ENCODE peak calls at places on chromosome 10, in eight cellular contexts. G is CD8-positive, alpha-beta T cell; W is DND-41; Y is PC-9; X is left ventricle myocardium inferior; U is keratinocyte; V is mammary epithelial cell; R is adrenal gland. O is an unnamed sample.

GRCh38 chr10:124600051-124600880 is 138.6 kb downstream of the LHPP start:
- DNase-seq in U (no peak), R (no peak), Y (no peak), G (no peak), X (no peak), V (no peak), W (no peak), O (peak; percentile 28)

GRCh38 chr10:77160679-77161078 is 476.9 kb downstream of the KCNMA1 start:
- DNase-seq in V (peak; percentile 97), W (no peak), G (no peak), U (peak; percentile 84), Y (peak; percentile 90), R (no peak), X (no peak), O (no peak)

GRCh38 chr10:125141150-125141859 is 19.1 kb downstream of the CTBP2 start:
- DNase-seq in W (no peak), X (no peak), G (no peak), U (no peak), R (no peak), Y (no peak), V (no peak), O (no peak)

GRCh38 chr10:29470355-29470705 is 164.4 kb downstream of the SVIL start:
- DNase-seq in W (peak; percentile 16), V (no peak), X (peak; percentile 35), Y (no peak), R (no peak), G (no peak), U (no peak), O (no peak)

GRCh38 chr10:61701055-61701705 is 38.5 kb downstream of the CABCOCO1 start:
- DNase-seq in V (no peak), G (no peak), W (no peak), U (no peak), Y (no peak), X (no peak), R (no peak), O (no peak)

GRCh38 chr10:55400075-55400474 is 599.0 kb upstream of the PCDH15 start:
- DNase-seq in G (no peak), X (no peak), R (no peak), V (no peak), W (no peak), U (no peak), Y (no peak), O (no peak)

GRCh38 chr10:23345861-23346260 is 1.3 kb upstream of the C10orf67 start:
- DNase-seq in U (peak; percentile 66), R (no peak), V (peak; percentile 97), W (no peak), Y (peak; percentile 92), X (no peak), G (no peak), O (no peak)

GRCh38 chr10:116470768-116471415 is 43.2 kb downstream of the PNLIPRP3 start:
- DNase-seq in Y (no peak), X (no peak), V (peak; percentile 63), U (no peak), G (no peak), R (no peak), W (no peak), O (no peak)

GRCh38 chr10:106308284-106308683 is 856.2 kb downstream of the SORCS1 start:
- DNase-seq in Y (no peak), V (no peak), X (no peak), R (no peak), G (no peak), W (no peak), U (no peak), O (no peak)

GRCh38 chr10:118340486-118340885 is 1.6 kb downstream of the FAM204A start:
- DNase-seq in X (no peak), U (no peak), R (no peak), G (no peak), V (no peak), W (no peak), Y (no peak), O (no peak)

GRCh38 chr10:124739996-124740373 is 4.2 kb downstream of the FAM53B start:
- DNase-seq in G (peak; percentile 48), R (no peak), X (no peak), V (no peak), Y (no peak), U (no peak), W (peak; percentile 71), O (no peak)

GRCh38 chr10:88553116-88553752 is 29.9 kb downstream of the RNLS start:
- DNase-seq in V (peak; percentile 66), Y (peak; percentile 78), X (no peak), U (peak; percentile 4), R (peak; percentile 49), W (peak; percentile 70), G (no peak), O (peak; percentile 15)

GRCh38 chr10:69093933-69094332 is 6.0 kb downstream of the SRGN start:
- DNase-seq in Y (no peak), U (no peak), W (no peak), R (no peak), X (no peak), G (no peak), V (peak; percentile 14), O (no peak)

GRCh38 chr10:115624448-115624847 is 531.3 kb downstream of the ATRNL1 start:
- DNase-seq in V (no peak), U (no peak), R (no peak), X (no peak), G (no peak), Y (no peak), W (no peak), O (no peak)

GRCh38 chr10:133249975-133250754 is 12.5 kb downstream of the VENTX start:
- DNase-seq in Y (no peak), R (peak; percentile 86), G (no peak), W (no peak), U (no peak), V (no peak), X (no peak), O (no peak)

GRCh38 chr10:29204119-29204518 is 84.8 kb upstream of the LYZL1 start:
- DNase-seq in G (no peak), U (no peak), V (no peak), W (no peak), R (no peak), X (no peak), Y (no peak), O (no peak)

GRCh38 chr10:11355625-11356024 is 255.8 kb downstream of the USP6NL start:
- DNase-seq in Y (no peak), V (no peak), G (no peak), W (no peak), U (no peak), R (no peak), X (no peak), O (no peak)

GRCh38 chr10:102121739-102122372 is 1.7 kb upstream of the LDB1 start:
- DNase-seq in V (no peak), X (no peak), Y (no peak), W (no peak), U (no peak), G (no peak), R (no peak), O (no peak)

GRCh38 chr10:22993314-22993713 is 65.5 kb downstream of the ARMC3 start:
- DNase-seq in Y (no peak), X (no peak), R (no peak), V (no peak), G (no peak), W (no peak), U (no peak), O (no peak)

GRCh38 chr10:92695679-92696605 is 6.2 kb downstream of the HHEX start:
- DNase-seq in R (peak; percentile 87), X (no peak), V (no peak), G (no peak), W (no peak), Y (no peak), U (no peak), O (peak; percentile 82)
- H3K4me1 ChIP-seq in R (peaks cover 53% of the 10 kb centered on the region), X (peaks cover 37% of the 10 kb centered on the region), V (peaks cover 5% of the 10 kb centered on the region), G (peaks cover 35% of the 10 kb centered on the region), W (peaks cover 38% of the 10 kb centered on the region), Y (peaks cover 6% of the 10 kb centered on the region), U (peaks cover 3% of the 10 kb centered on the region), O (no peaks in the 10 kb centered on the region)

GRCh38 chr10:59857049-59857448 is 49.3 kb downstream of the CCDC6 start:
- DNase-seq in W (no peak), R (no peak), Y (no peak), V (no peak), G (no peak), U (no peak), X (no peak), O (no peak)

GRCh38 chr10:59856104-59856503 is 50.3 kb downstream of the CCDC6 start:
- DNase-seq in U (no peak), X (no peak), Y (no peak), W (no peak), G (no peak), V (no peak), R (no peak), O (no peak)

GRCh38 chr10:59864141-59864962 is 42.0 kb downstream of the CCDC6 start:
- DNase-seq in G (no peak), R (no peak), V (no peak), W (peak; percentile 13), X (no peak), U (no peak), Y (no peak), O (no peak)

GRCh38 chr10:59857921-59858320 is 48.4 kb downstream of the CCDC6 start:
- DNase-seq in X (no peak), G (no peak), R (no peak), U (no peak), Y (no peak), V (no peak), W (no peak), O (no peak)

DNA sequence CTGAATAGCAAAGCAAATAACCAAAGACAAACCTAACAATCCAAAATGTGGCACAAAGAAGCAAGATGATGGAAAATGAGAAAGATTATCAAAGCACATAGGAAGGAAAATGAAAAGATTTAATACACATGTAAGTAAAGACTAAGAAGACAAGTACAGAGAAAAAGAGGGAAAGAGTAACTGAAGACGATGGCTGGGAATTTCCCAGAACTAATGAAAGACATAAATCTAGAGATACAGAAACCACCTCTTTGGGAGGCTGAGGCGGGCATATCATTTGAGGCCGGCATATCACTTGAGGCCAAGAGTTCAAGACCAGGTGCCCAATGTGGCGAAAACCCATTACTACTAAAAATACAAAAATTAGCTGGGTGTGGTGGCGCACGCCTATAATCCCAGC is 46.8 kb downstream of the CCDC6 start:
- DNase-seq in V (no peak), W (no peak), G (no peak), Y (no peak), R (no peak), U (no peak), X (no peak), O (no peak)
- H3K27ac ChIP-seq in V (no peak overlapping the region), W (no peak overlapping the region), G (no peak overlapping the region), Y (no peak overlapping the region), R (no peak overlapping the region), U (no peak overlapping the region), X (no peak overlapping the region), O (no peak overlapping the region)

GRCh38 chr10:113626809-113627370 is 37.0 kb downstream of the NRAP start:
- DNase-seq in W (no peak), Y (no peak), V (no peak), R (no peak), G (no peak), X (no peak), U (no peak), O (no peak)
- H3K27me3 ChIP-seq in W (peaks cover 10% of the 10 kb centered on the region), Y (peaks cover 34% of the 10 kb centered on the region), V (no peaks in the 10 kb centered on the region), R (peaks cover 6% of the 10 kb centered on the region), G (no peaks in the 10 kb centered on the region), X (peaks cover 10% of the 10 kb centered on the region), U (no peaks in the 10 kb centered on the region), O (no peaks in the 10 kb centered on the region)

GRCh38 chr10:79188154-79188763 is 119.5 kb downstream of the ZMIZ1 start:
- DNase-seq in V (no peak), X (no peak), R (no peak), Y (no peak), G (no peak), U (no peak), W (no peak), O (peak; percentile 79)
- H3K4me1 ChIP-seq in V (peaks cover 71% of the 10 kb centered on the region), X (peaks cover 100% of the 10 kb centered on the region), R (peaks cover 43% of the 10 kb centered on the region), Y (peaks cover 60% of the 10 kb centered on the region), G (no peaks in the 10 kb centered on the region), U (peaks cover 36% of the 10 kb centered on the region), W (no peaks in the 10 kb centered on the region), O (no peaks in the 10 kb centered on the region)

GRCh38 chr10:95655571-95656290 is 780 bp downstream of the ALDH18A1 start:
- DNase-seq in W (peak; percentile 43), X (no peak), G (no peak), U (no peak), R (no peak), Y (no peak), V (peak; percentile 12), O (peak; percentile 49)
- H3K27ac ChIP-seq in W (peak overlapping the region; percentile 46), X (peak overlapping the region; percentile 45), G (peak overlapping the region; percentile 52), U (peak overlapping the region; percentile 66), R (peak overlapping the region; percentile 50), Y (peak overlapping the region; percentile 18), V (peak overlapping the region; percentile 38), O (peak overlapping the region; percentile 61)